ENCODE peak calls at places on chromosomes 7 and 10, in five cellular contexts. One of them, this sample, is unnamed.

GRCh38 chr10:97914171-97914836 is 64.7 kb downstream of the GOLGA7B start:
- DNase-seq in SW480: no peak
- DNase-seq in EL: no peak
- DNase-seq in foreskin melanocyte: no peak
- DNase-seq in BJ: no peak
- DNase-seq in this sample: no peak

GRCh38 chr7:86012955-86013354 is 630.8 kb upstream of the GRM3 start:
- DNase-seq in EL: no peak
- DNase-seq in BJ: no peak
- DNase-seq in foreskin melanocyte: no peak
- DNase-seq in SW480: no peak
- DNase-seq in this sample: no peak

GRCh38 chr7:127938588-127938987 is 92.6 kb downstream of the LRRC4 start:
- DNase-seq in EL: peak
- DNase-seq in SW480: peak
- DNase-seq in foreskin melanocyte: peak
- DNase-seq in BJ: peak
- DNase-seq in this sample: no peak

GRCh38 chr7:38580485-38580884 is 50.7 kb downstream of the AMPH start:
- DNase-seq in foreskin melanocyte: no peak
- DNase-seq in SW480: no peak
- DNase-seq in EL: no peak
- DNase-seq in BJ: no peak
- DNase-seq in this sample: no peak

GRCh38 chr10:69639291-69640195 is 9.5 kb downstream of the FAM241B start:
- DNase-seq in BJ: no peak
- DNase-seq in foreskin melanocyte: peak
- DNase-seq in SW480: peak
- DNase-seq in EL: peak
- DNase-seq in this sample: peak

GRCh38 chr7:47934831-47935230 is 13.4 kb downstream of the PKD1L1 start:
- DNase-seq in SW480: no peak
- DNase-seq in foreskin melanocyte: no peak
- DNase-seq in BJ: no peak
- DNase-seq in EL: no peak
- DNase-seq in this sample: no peak

GRCh38 chr7:18890885-18891621 is 226.4 kb downstream of the TWIST1 start:
- DNase-seq in foreskin melanocyte: no peak
- DNase-seq in SW480: no peak
- DNase-seq in BJ: no peak
- DNase-seq in EL: no peak
- DNase-seq in this sample: no peak

GRCh38 chr7:69817096-69817495 is 218.8 kb downstream of the AUTS2 start:
- DNase-seq in SW480: no peak
- DNase-seq in foreskin melanocyte: no peak
- DNase-seq in BJ: no peak
- DNase-seq in EL: no peak
- DNase-seq in this sample: no peak

GRCh38 chr10:78566216-78567135 is 502.3 kb upstream of the ZMIZ1 start:
- DNase-seq in foreskin melanocyte: no peak
- DNase-seq in BJ: peak
- DNase-seq in EL: no peak
- DNase-seq in SW480: no peak
- DNase-seq in this sample: no peak

GRCh38 chr10:90319188-90319914 is 538.5 kb downstream of the HTR7 start:
- DNase-seq in SW480: peak
- DNase-seq in BJ: no peak
- DNase-seq in foreskin melanocyte: peak
- DNase-seq in EL: peak
- DNase-seq in this sample: no peak

GRCh38 chr7:107592361-107593024 is 12.4 kb downstream of the BCAP29 start:
- DNase-seq in BJ: peak
- DNase-seq in SW480: no peak
- DNase-seq in foreskin melanocyte: no peak
- DNase-seq in EL: peak
- DNase-seq in this sample: no peak

GRCh38 chr10:43386549-43386948 is 15.1 kb downstream of the FXYD4 start:
- DNase-seq in BJ: no peak
- DNase-seq in EL: no peak
- DNase-seq in SW480: no peak
- DNase-seq in foreskin melanocyte: no peak
- DNase-seq in this sample: no peak

GRCh38 chr10:80690434-80690833 is 152.7 kb downstream of the SH2D4B start:
- DNase-seq in EL: no peak
- DNase-seq in foreskin melanocyte: no peak
- DNase-seq in SW480: no peak
- DNase-seq in BJ: no peak
- DNase-seq in this sample: no peak

GRCh38 chr7:130912910-130913720 is 179.1 kb upstream of the KLF14 start:
- DNase-seq in foreskin melanocyte: peak
- DNase-seq in EL: peak
- DNase-seq in BJ: peak
- DNase-seq in SW480: peak
- DNase-seq in this sample: no peak

GRCh38 chr10:69687396-69687795 is 57.3 kb downstream of the FAM241B start:
- DNase-seq in foreskin melanocyte: no peak
- DNase-seq in EL: no peak
- DNase-seq in SW480: no peak
- DNase-seq in BJ: no peak
- DNase-seq in this sample: no peak

GRCh38 chr10:131261890-131262289 is 49.6 kb downstream of the TCERG1L start:
- DNase-seq in SW480: no peak
- DNase-seq in BJ: no peak
- DNase-seq in EL: no peak
- DNase-seq in foreskin melanocyte: no peak
- DNase-seq in this sample: no peak

GRCh38 chr7:10912077-10912476 is 61.6 kb upstream of the PHF14 start:
- DNase-seq in BJ: no peak
- DNase-seq in SW480: no peak
- DNase-seq in foreskin melanocyte: no peak
- DNase-seq in EL: no peak
- DNase-seq in this sample: no peak

GRCh38 chr10:102723989-102724388 is 9.6 kb downstream of the SFXN2 start:
- DNase-seq in EL: no peak
- DNase-seq in BJ: no peak
- DNase-seq in foreskin melanocyte: no peak
- DNase-seq in SW480: no peak
- DNase-seq in this sample: no peak

GRCh38 chr7:33744293-33744692 is 161.0 kb upstream of the BMPER start:
- DNase-seq in SW480: peak
- DNase-seq in foreskin melanocyte: no peak
- DNase-seq in EL: peak
- DNase-seq in BJ: no peak
- DNase-seq in this sample: no peak

GRCh38 chr10:105037029-105037428 is 395.9 kb downstream of the SORCS3 start:
- DNase-seq in BJ: no peak
- DNase-seq in foreskin melanocyte: no peak
- DNase-seq in SW480: no peak
- DNase-seq in EL: no peak
- DNase-seq in this sample: no peak

GRCh38 chr7:760006-760405 is 32.9 kb upstream of the PRKAR1B start:
- DNase-seq in foreskin melanocyte: no peak
- DNase-seq in EL: no peak
- DNase-seq in BJ: no peak
- DNase-seq in SW480: no peak
- DNase-seq in this sample: no peak

GRCh38 chr7:14747701-14748100 is 154.8 kb downstream of the DGKB start:
- DNase-seq in EL: no peak
- DNase-seq in BJ: no peak
- DNase-seq in SW480: no peak
- DNase-seq in foreskin melanocyte: peak
- DNase-seq in this sample: no peak

GRCh38 chr7:78197447-78197846 is 398.9 kb downstream of the PHTF2 start:
- DNase-seq in BJ: peak
- DNase-seq in SW480: no peak
- DNase-seq in foreskin melanocyte: no peak
- DNase-seq in EL: peak
- DNase-seq in this sample: no peak

GRCh38 chr7:17948503-17949238 is 8.4 kb upstream of the SNX13 start:
- DNase-seq in SW480: no peak
- DNase-seq in foreskin melanocyte: no peak
- DNase-seq in BJ: no peak
- DNase-seq in EL: no peak
- DNase-seq in this sample: no peak

GRCh38 chr7:87702326-87702725 is 74.1 kb downstream of the RUNDC3B start:
- DNase-seq in SW480: no peak
- DNase-seq in EL: peak
- DNase-seq in BJ: peak
- DNase-seq in foreskin melanocyte: no peak
- DNase-seq in this sample: no peak

GRCh38 chr7:45691155-45691656 is 117.0 kb downstream of the ADCY1 start:
- DNase-seq in EL: no peak
- DNase-seq in BJ: no peak
- DNase-seq in SW480: peak
- DNase-seq in foreskin melanocyte: no peak
- DNase-seq in this sample: no peak

GRCh38 chr7:74038194-74038961 is 10.4 kb downstream of the ELN start:
- DNase-seq in foreskin melanocyte: no peak
- DNase-seq in SW480: no peak
- DNase-seq in EL: no peak
- DNase-seq in BJ: no peak
- DNase-seq in this sample: no peak

GRCh38 chr7:85828654-85829053 is 641.8 kb upstream of the SEMA3D start:
- DNase-seq in foreskin melanocyte: no peak
- DNase-seq in BJ: no peak
- DNase-seq in EL: peak
- DNase-seq in SW480: no peak
- DNase-seq in this sample: no peak

GRCh38 chr10:88456730-88457129 is 126.4 kb downstream of the RNLS start:
- DNase-seq in SW480: no peak
- DNase-seq in EL: peak
- DNase-seq in BJ: peak
- DNase-seq in foreskin melanocyte: no peak
- DNase-seq in this sample: no peak

GRCh38 chr7:66296001-66296521 is 90.9 kb downstream of the TPST1 start:
- DNase-seq in BJ: peak
- DNase-seq in foreskin melanocyte: peak
- DNase-seq in SW480: no peak
- DNase-seq in EL: peak
- DNase-seq in this sample: no peak

GRCh38 chr10:102927311-102928010 is 9.4 kb downstream of the CNNM2 start:
- DNase-seq in foreskin melanocyte: no peak
- DNase-seq in EL: no peak
- DNase-seq in BJ: no peak
- DNase-seq in SW480: no peak
- DNase-seq in this sample: no peak

GRCh38 chr7:141511370-141512335 is 39.6 kb upstream of the AGK start:
- DNase-seq in foreskin melanocyte: no peak
- DNase-seq in BJ: no peak
- DNase-seq in SW480: peak
- DNase-seq in EL: no peak
- DNase-seq in this sample: peak

GRCh38 chr7:112649560-112649959 is 140.6 kb downstream of the TMEM168 start:
- DNase-seq in BJ: no peak
- DNase-seq in foreskin melanocyte: no peak
- DNase-seq in EL: peak
- DNase-seq in SW480: no peak
- DNase-seq in this sample: no peak

GRCh38 chr7:27156901-27157716 is 634 bp upstream of the HOXA7 start:
- DNase-seq in SW480: peak
- DNase-seq in BJ: no peak
- DNase-seq in EL: no peak
- DNase-seq in foreskin melanocyte: no peak
- DNase-seq in this sample: peak

GRCh38 chr10:112804036-112804435 is 146.0 kb upstream of the TCF7L2 start:
- DNase-seq in BJ: no peak
- DNase-seq in SW480: no peak
- DNase-seq in EL: no peak
- DNase-seq in foreskin melanocyte: no peak
- DNase-seq in this sample: no peak

This sample was measured in nephron progenitor cell.